ENCODE peak calls at places on chromosomes 6 and 20, in four cellular contexts. F, H, Y and B are unnamed samples.

GRCh38 chr6:133817460-133818047 is 71.4 kb upstream of the TCF21 start:
- DNase-seq in F (peak; percentile 34), H (no peak), Y (peak; percentile 70), B (peak; percentile 56)

GRCh38 chr20:40493551-40493950 is 195.5 kb downstream of the MAFB start:
- DNase-seq in F (no peak), H (no peak), Y (no peak), B (no peak)

GRCh38 chr6:52507557-52508260 is 69.2 kb downstream of the TRAM2 start:
- DNase-seq in F (no peak), H (peak; percentile 81), Y (peak; percentile 62), B (no peak)

GRCh38 chr20:45962031-45962755 is 9.8 kb downstream of the ZNF335 start:
- DNase-seq in F (no peak), H (no peak), Y (no peak), B (no peak)

GRCh38 chr6:144343736-144344428 is 58.7 kb downstream of the UTRN start:
- DNase-seq in F (peak; percentile 98), H (no peak), Y (no peak), B (no peak)

GRCh38 chr6:149094934-149095341 is 222.6 kb upstream of the TAB2 start:
- DNase-seq in F (no peak), H (peak; percentile 48), Y (no peak), B (no peak)

GRCh38 chr6:52754443-52754842 is 8.8 kb downstream of the GSTA2 start:
- DNase-seq in F (no peak), H (no peak), Y (no peak), B (no peak)

GRCh38 chr6:138086573-138087196 is 20.5 kb downstream of the PERP start:
- DNase-seq in F (peak; percentile 95), H (peak; percentile 83), Y (no peak), B (no peak)

GRCh38 chr20:23627501-23627900 is 10.3 kb downstream of the CST3 start:
- DNase-seq in F (no peak), H (no peak), Y (no peak), B (no peak)

GRCh38 chr6:69331886-69332285 is 464.9 kb downstream of the LMBRD1 start:
- DNase-seq in F (no peak), H (no peak), Y (no peak), B (no peak)

GRCh38 chr20:36304786-36305495 is 1.2 kb upstream of the DLGAP4 start:
- DNase-seq in F (no peak), H (no peak), Y (no peak), B (no peak)

GRCh38 chr6:154931741-154932424 is 63.2 kb upstream of the TIAM2 start:
- DNase-seq in F (peak; percentile 41), H (peak; percentile 73), Y (no peak), B (no peak)

GRCh38 chr20:18443841-18444240 is 23.0 kb downstream of the DZANK1 start:
- DNase-seq in F (no peak), H (peak; percentile 19), Y (no peak), B (peak; percentile 13)

GRCh38 chr6:62390413-62390812 is 104.4 kb upstream of the KHDRBS2 start:
- DNase-seq in F (no peak), H (no peak), Y (no peak), B (no peak)

GRCh38 chr20:20594171-20594530 is 118.3 kb downstream of the RALGAPA2 start:
- DNase-seq in F (peak; percentile 39), H (peak; percentile 50), Y (no peak), B (peak; percentile 15)

GRCh38 chr20:40010483-40010882 is 678.6 kb downstream of the MAFB start:
- DNase-seq in F (no peak), H (no peak), Y (no peak), B (no peak)

GRCh38 chr20:49821850-49822249 is 9.2 kb downstream of the SLC9A8 start:
- DNase-seq in F (no peak), H (peak; percentile 71), Y (no peak), B (no peak)

GRCh38 chr6:69090132-69090531 is 455.1 kb downstream of the ADGRB3 start:
- DNase-seq in F (no peak), H (peak; percentile 61), Y (no peak), B (no peak)

GRCh38 chr6:44475779-44476434 is 88.4 kb downstream of the CDC5L start:
- DNase-seq in F (peak; percentile 59), H (peak; percentile 65), Y (peak; percentile 92), B (peak; percentile 92)

GRCh38 chr6:111871207-111871606 is 2.0 kb downstream of the FYN start:
- DNase-seq in F (no peak), H (no peak), Y (no peak), B (no peak)

GRCh38 chr6:5457036-5457435 is 195.7 kb downstream of the FARS2 start:
- DNase-seq in F (no peak), H (peak; percentile 18), Y (no peak), B (no peak)

GRCh38 chr6:1131285-1132079 is 180.4 kb upstream of the FOXQ1 start:
- DNase-seq in F (peak; percentile 92), H (peak; percentile 94), Y (no peak), B (no peak)

GRCh38 chr6:163897669-163898068 is 483.2 kb downstream of the QKI start:
- DNase-seq in F (no peak), H (no peak), Y (no peak), B (no peak)

GRCh38 chr6:3990692-3991491 is 88.0 kb downstream of the FAM217A start:
- DNase-seq in F (peak; percentile 77), H (peak; percentile 88), Y (peak; percentile 85), B (peak; percentile 82)

GRCh38 chr6:11784341-11784740 is 5.7 kb upstream of the ADTRP start:
- DNase-seq in F (no peak), H (no peak), Y (no peak), B (no peak)

GRCh38 chr20:36606171-36607116 is 865 bp downstream of the RAB5IF start:
- DNase-seq in F (peak; percentile 88), H (peak; percentile 21), Y (no peak), B (no peak)

GRCh38 chr20:50267041-50267865 is 76.6 kb downstream of the CEBPB start:
- DNase-seq in F (peak; percentile 79), H (peak; percentile 36), Y (peak; percentile 65), B (no peak)

GRCh38 chr6:105791569-105792318 is 294.4 kb upstream of the PRDM1 start:
- DNase-seq in F (no peak), H (no peak), Y (no peak), B (no peak)

GRCh38 chr6:30752164-30752927 is 8.0 kb upstream of the IER3 start:
- DNase-seq in F (no peak), H (peak; percentile 100), Y (no peak), B (peak; percentile 64)

DNA sequence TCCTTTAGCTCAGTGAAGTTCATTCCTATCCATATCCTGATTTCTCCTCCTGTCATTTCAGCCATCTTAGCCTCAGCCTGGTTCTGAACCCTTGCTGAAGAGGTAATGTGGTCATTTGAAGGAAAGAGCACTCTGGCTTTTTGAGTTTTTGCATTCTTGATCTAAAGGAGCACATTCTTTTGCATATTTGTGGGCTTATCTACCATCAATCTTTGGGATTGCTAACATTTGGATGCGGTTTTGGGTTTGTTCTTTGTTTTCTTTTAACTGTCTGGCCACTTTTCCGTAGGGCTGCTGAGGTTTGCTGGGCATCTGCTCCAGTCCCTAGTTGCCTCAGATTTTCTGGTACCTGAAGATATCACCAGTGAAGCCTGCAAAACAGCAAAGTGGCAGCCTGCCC is 238.3 kb downstream of the EPM2A start:
- DNase-seq in F (no peak), H (no peak), Y (no peak), B (no peak)
- TF ChIP-seq MXI1 in F (no peak), H (no peak), Y (no peak), B (no peak)

GRCh38 chr6:9532621-9533557 is 882.0 kb downstream of the TFAP2A start:
- DNase-seq in F (no peak), H (no peak), Y (no peak), B (no peak)
- TF ChIP-seq MXI1 in F (no peak), H (no peak), Y (no peak), B (no peak)

GRCh38 chr20:57782631-57783041 is 72.8 kb upstream of the PMEPA1 start:
- DNase-seq in F (no peak), H (no peak), Y (no peak), B (peak; percentile 6)
- TF ChIP-seq MXI1 in F (no peak), H (no peak), Y (no peak), B (no peak)

DNA sequence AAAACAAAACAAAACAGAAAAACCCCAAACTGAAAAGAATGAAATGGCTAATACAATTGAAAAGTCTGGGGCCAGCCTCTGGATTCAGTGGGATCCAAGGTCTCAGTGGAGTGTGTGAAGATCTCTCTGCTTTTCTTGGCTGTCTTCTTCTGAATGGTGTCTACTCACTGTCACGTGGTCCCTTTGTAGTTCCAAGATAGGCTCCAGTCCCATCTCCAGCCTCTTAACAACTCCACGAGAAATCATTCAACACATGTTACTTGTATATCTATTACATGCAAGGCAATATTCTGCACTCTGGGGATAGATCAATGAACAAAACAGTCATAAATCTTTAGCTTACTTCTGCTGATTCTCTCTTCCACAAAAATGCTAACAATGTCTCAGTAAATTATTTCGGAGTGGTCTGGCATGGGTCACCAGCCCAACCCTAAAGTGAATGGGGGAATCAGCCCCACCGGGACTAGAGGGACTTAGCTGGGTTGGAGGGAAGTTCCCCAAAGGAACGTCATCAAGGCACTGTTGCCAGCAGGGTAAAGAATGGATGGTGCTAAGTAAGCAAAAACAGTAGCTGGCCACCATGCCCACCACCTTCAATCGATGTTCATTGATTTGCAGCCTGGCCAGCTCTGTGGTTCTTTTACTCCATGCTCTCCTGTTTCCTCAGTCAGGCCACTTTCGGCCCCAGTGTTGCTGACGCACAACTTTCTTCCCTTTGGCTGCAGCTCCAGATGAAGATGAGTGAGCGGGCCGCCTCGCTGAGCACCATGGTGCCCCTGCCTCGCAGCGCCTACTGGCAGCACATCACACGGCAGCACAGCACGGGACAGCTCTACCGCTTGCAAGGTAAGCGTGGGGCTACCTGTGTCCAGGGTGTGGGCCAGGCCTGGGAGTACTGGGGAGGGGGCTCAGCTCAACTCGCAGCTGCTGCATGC is 167.6 kb downstream of the DOK5 start:
- DNase-seq in F (no peak), H (no peak), Y (no peak), B (no peak)
- TF ChIP-seq MXI1 in F (no peak), H (no peak), Y (no peak), B (no peak)